ENCODE peak calls at places on chromosome 20, in ten cellular contexts. S is Panc1, N is lower lobe of right lung, I is AG09309, A is AG10803, U is choroid plexus epithelial cell, L is GM06990, V is colonic mucosa, O is heart right ventricle, K is fibroblast of villous mesenchyme. E is an unnamed sample.

GRCh38 chr20:4814696-4815252 is 93.1 kb downstream of the PRND start:
- DNase-seq in S (no peak), N (peak), I (no peak), A (no peak), U (no peak), L (peak), V (no peak), O (no peak), K (no peak), E (no peak)

GRCh38 chr20:6966721-6967120 is 199.2 kb downstream of the BMP2 start:
- DNase-seq in S (no peak), N (no peak), I (no peak), A (no peak), U (peak), L (no peak), V (no peak), O (no peak), K (peak), E (no peak)

GRCh38 chr20:6164421-6165341 is 41.9 kb upstream of the FERMT1 start:
- DNase-seq in S (no peak), N (no peak), I (no peak), A (peak), U (peak), L (no peak), V (no peak), O (peak), K (peak), E (no peak)

GRCh38 chr20:49529470-49529869 is 38.5 kb downstream of the PTGIS start:
- DNase-seq in S (no peak), N (no peak), I (no peak), A (no peak), U (no peak), L (no peak), V (no peak), O (no peak), K (no peak), E (no peak)

GRCh38 chr20:50337521-50338466 is 147.2 kb downstream of the CEBPB start:
- DNase-seq in S (no peak), N (no peak), I (no peak), A (no peak), U (no peak), L (no peak), V (no peak), O (no peak), K (no peak), E (peak)

GRCh38 chr20:6663751-6664388 is 103.6 kb upstream of the BMP2 start:
- DNase-seq in S (no peak), N (no peak), I (no peak), A (no peak), U (peak), L (no peak), V (peak), O (no peak), K (peak), E (no peak)

GRCh38 chr20:56630506-56631317 is 1.6 kb downstream of the TFAP2C start:
- DNase-seq in S (no peak), N (no peak), I (no peak), A (peak), U (peak), L (peak), V (peak), O (peak), K (peak), E (no peak)

GRCh38 chr20:41029150-41029872 is 689 bp downstream of the TOP1 start:
- DNase-seq in S (no peak), N (peak), I (no peak), A (no peak), U (no peak), L (peak), V (peak), O (peak), K (no peak), E (peak)

GRCh38 chr20:47598911-47599745 is 97.4 kb downstream of the NCOA3 start:
- DNase-seq in S (no peak), N (no peak), I (no peak), A (no peak), U (no peak), L (no peak), V (no peak), O (no peak), K (no peak), E (no peak)

GRCh38 chr20:45822863-45823262 is 4.2 kb downstream of the TNNC2 start:
- DNase-seq in S (no peak), N (no peak), I (no peak), A (peak), U (peak), L (no peak), V (peak), O (no peak), K (no peak), E (no peak)

GRCh38 chr20:35560541-35560940 is 18.7 kb downstream of the ERGIC3 start:
- DNase-seq in S (no peak), N (no peak), I (no peak), A (no peak), U (no peak), L (no peak), V (no peak), O (no peak), K (no peak), E (no peak)

GRCh38 chr20:35562541-35563110 is 20.7 kb downstream of the ERGIC3 start:
- DNase-seq in S (no peak), N (no peak), I (no peak), A (no peak), U (no peak), L (no peak), V (no peak), O (no peak), K (no peak), E (no peak)

GRCh38 chr20:35561671-35562070 is 19.8 kb downstream of the ERGIC3 start:
- DNase-seq in S (no peak), N (no peak), I (no peak), A (no peak), U (no peak), L (no peak), V (no peak), O (no peak), K (no peak), E (no peak)

GRCh38 chr20:35560105-35560511 is 18.2 kb downstream of the ERGIC3 start:
- DNase-seq in S (no peak), N (no peak), I (no peak), A (no peak), U (no peak), L (no peak), V (peak), O (no peak), K (no peak), E (no peak)

DNA sequence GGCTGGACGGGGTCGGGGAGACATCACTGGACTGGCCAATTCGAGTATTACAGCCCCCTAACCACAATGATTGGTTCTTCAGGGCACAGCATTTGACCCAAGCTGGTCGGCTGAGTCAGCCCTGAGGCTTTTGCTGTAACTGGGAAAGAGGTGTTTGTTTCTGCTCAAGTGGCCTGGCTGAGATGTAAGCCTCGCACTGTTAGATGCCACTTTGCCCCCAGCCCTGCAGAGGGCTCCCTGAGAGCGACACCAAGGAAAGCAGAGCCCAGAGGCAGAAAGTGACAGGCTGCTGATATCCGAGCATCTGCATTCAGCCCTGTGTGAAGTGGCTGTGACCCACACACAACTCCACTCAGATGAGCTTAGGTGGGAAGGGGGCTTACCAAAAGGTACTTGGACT is 19.4 kb downstream of the ERGIC3 start:
- DNase-seq in S (peak), N (no peak), I (peak), A (peak), U (peak), L (no peak), V (no peak), O (no peak), K (peak), E (no peak)
- TF ChIP-seq CTCF in S (no peak), N (peak), I (peak), A (peak), U (peak), L (peak), V (no peak), O (peak), K (peak), E (no peak)

DNA sequence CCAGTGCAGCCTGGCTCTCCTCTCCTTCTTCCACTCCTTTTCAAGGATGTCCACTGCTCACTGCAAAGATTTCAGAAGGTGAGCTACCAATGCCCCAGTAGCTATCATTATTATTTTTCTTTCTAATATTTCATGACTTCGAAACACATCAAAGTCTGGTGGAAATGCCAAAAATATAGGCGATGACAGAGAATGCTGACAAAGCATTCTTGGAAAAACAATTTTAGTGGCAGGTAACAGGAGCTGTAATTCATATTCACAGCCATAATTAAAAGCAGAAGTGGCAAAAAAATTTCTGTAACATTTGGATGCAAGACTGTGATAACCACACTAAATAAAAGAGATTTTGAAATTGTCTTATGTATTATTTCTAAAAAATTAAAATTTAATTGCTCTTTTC is 133.6 kb downstream of the RALGAPA2 start:
- DNase-seq in S (no peak), N (no peak), I (no peak), A (no peak), U (no peak), L (no peak), V (no peak), O (no peak), K (no peak), E (no peak)
- H3K4me3 ChIP-seq in S (no peak), N (no peak), I (no peak), A (no peak), U (no peak), L (no peak), V (no peak), O (no peak), K (no peak), E (no peak)

GRCh38 chr20:33929917-33930316 is 63.8 kb upstream of the RALY start:
- DNase-seq in S (no peak), N (no peak), I (no peak), A (no peak), U (no peak), L (no peak), V (no peak), O (no peak), K (no peak), E (no peak)
- TF ChIP-seq CTCF in S (no peak), N (no peak), I (no peak), A (peak), U (no peak), L (no peak), V (no peak), O (no peak), K (no peak), E (no peak)

GRCh38 chr20:3798908-3799248 is 2.8 kb downstream of the CDC25B start:
- DNase-seq in S (no peak), N (peak), I (no peak), A (no peak), U (no peak), L (no peak), V (no peak), O (no peak), K (no peak), E (no peak)
- H3K4me3 ChIP-seq in S (peak), N (peak), I (no peak), A (no peak), U (no peak), L (no peak), V (no peak), O (no peak), K (no peak), E (no peak)

DNA sequence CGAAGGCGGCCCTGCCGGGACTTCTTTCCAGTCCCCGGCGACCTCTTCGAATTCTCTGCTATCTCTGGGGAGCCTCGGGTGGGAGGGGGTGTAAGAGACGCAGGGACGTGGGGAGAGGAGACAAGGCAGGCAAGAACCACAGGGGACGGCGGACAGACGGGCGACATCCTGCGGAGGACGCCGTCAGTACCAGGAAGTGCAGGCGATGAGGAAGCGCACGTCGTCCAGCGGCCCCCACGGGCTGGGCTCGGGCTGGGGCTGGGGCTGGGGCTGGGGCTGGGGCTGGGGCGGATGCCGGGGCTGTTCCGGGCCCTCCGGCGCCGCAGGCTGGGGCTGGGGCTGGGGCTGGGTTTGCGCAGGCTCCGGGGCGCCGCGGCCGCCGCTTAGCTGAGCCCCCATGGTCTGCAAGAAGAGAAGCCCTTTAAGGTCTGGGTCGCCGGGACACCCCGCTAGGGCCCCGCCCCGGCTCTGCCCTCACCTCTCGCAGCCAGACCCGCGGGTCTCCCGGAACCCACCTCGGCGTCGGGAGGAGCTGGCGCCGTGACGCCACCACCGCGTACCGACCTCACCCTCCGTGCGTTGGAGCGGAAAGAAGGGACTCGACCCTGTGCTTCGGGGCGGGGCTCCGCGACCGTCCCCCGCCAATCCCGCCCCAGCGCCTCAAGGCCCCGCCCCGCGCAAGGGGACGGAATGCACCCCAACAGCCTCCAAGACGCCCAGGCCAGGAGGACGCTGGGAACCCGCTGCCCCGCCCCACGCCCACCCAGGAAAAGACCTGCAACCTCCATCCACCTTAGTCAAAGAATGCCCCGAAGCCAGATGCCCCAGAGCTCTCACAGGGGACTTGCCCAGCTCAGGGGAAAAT is at the start of gene MMP24OS:
- DNase-seq in S (peak), N (peak), I (peak), A (peak), U (peak), L (peak), V (peak), O (peak), K (peak), E (peak)
- TF ChIP-seq CTCF in S (no peak), N (peak), I (peak), A (peak), U (peak), L (peak), V (no peak), O (peak), K (no peak), E (peak)

DNA sequence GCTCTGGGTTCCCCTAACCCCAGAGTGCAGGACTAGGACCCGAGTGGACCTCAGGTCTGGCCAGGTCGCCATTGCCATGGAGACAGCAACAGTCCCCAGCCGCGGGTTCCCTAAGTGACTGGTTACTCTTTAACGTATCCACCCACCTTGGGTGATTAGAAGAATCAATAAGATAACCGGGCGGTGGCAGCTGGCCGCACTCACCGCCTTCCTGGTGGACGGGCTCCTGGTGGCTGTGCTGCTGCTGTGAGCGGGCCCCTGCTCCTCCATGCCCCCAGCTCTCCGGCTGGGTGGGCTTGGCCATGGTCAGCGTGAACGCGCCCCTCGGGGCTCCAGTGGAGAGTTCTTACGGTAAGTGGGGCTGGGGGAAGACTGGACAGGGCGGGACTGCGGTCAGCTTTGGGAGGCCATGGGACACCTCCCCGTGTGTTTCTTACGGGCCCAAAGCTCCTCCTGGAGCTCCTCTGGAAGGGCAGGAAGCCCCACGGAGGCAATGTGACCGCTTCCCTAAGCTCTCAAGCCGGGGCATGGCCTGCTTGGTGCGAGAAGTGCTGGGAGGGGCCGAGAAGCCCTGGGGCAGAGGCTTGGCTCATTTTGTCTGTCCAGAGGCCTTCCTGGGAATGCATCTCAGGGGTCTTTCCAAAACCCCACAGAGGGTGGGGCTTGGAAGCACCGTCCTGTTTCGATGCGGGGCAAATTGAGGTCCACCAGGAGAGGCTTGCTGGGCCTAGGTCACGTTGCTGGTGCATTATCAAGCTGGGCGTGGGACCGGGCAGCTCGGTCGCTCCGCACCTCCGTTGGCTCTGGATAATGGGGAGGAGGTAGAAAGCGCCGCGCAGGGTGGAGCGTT is at the start of gene HNF4A:
- DNase-seq in S (no peak), N (no peak), I (no peak), A (no peak), U (no peak), L (no peak), V (peak), O (no peak), K (no peak), E (no peak)
- H3K4me3 ChIP-seq in S (no peak), N (no peak), I (no peak), A (no peak), U (no peak), L (no peak), V (peak), O (no peak), K (no peak), E (no peak)

DNA sequence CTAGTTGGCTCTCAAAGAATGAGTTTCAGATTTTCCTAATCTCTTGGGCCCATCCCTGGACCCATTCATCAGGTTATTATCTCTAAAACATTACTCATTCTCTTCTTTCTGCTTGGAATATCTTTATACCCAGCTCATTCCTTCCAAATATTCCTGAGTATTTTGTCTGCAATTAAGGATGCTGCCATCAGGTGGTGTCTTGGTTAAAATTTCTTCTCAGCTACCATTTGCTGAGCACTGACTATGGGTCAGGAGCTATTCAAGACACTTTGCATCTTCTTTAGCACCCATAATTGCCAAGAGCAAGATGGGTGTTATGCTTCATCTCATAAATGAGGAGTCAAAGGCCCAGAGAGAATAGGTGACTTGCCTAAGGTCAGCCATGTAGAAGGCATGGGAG is 8.4 kb downstream of the SUN5 start:
- DNase-seq in S (no peak), N (no peak), I (no peak), A (no peak), U (no peak), L (no peak), V (no peak), O (no peak), K (no peak), E (no peak)
- TF ChIP-seq CTCF in S (peak), N (no peak), I (no peak), A (peak), U (peak), L (no peak), V (no peak), O (no peak), K (no peak), E (no peak)

E was measured in sigmoid colon.